ENCODE peak calls at places on chromosomes 2 and 18, in four cellular contexts. Y is pancreas; H is GM12878; C is activated T-cell treated with anti-CD3 and anti-CD28 coated beads, Interleukin-2, amount 50 U/mL, for 4 hours. I is an unnamed sample.

GRCh38 chr2:30072250-30072842 is 74.5 kb upstream of the YPEL5 start:
- ATAC-seq in Y (peak; percentile 84), H (peak; percentile 99), C (peak; percentile 80), I (peak; percentile 65)

GRCh38 chr18:77323640-77324370 is 74.2 kb downstream of the GALR1 start:
- ATAC-seq in Y (no peak), H (no peak), C (no peak), I (no peak)

GRCh38 chr2:26477911-26478253 is at the start of gene OTOF:
- ATAC-seq in Y (no peak), H (no peak), C (no peak), I (peak; percentile 60)

GRCh38 chr2:181290182-181290581 is 167.0 kb upstream of the ITGA4 start:
- ATAC-seq in Y (no peak), H (no peak), C (peak; percentile 53), I (no peak)

GRCh38 chr18:36047521-36047920 is 19.8 kb downstream of the RPRD1A start:
- ATAC-seq in Y (no peak), H (peak; percentile 66), C (no peak), I (no peak)

GRCh38 chr2:9738718-9739496 is 104.4 kb upstream of the TAF1B start:
- ATAC-seq in Y (no peak), H (peak; percentile 75), C (peak; percentile 38), I (peak; percentile 29)

GRCh38 chr2:148122788-148123187 is 101.9 kb downstream of the MBD5 start:
- ATAC-seq in Y (no peak), H (no peak), C (no peak), I (no peak)

GRCh38 chr2:36988008-36988407 is 21.7 kb upstream of the STRN start:
- ATAC-seq in Y (no peak), H (no peak), C (no peak), I (no peak)

GRCh38 chr2:173955004-173955403 is 10.2 kb downstream of the SP3 start:
- ATAC-seq in Y (no peak), H (peak; percentile 7), C (no peak), I (peak; percentile 31)

GRCh38 chr2:148653437-148653836 is 8.9 kb downstream of the EPC2 start:
- ATAC-seq in Y (no peak), H (peak; percentile 80), C (peak; percentile 61), I (no peak)

GRCh38 chr2:127355407-127356008 is 32.3 kb downstream of the MAP3K2 start:
- ATAC-seq in Y (peak; percentile 53), H (peak; percentile 90), C (peak; percentile 53), I (no peak)

GRCh38 chr18:42268793-42269192 is 313.8 kb downstream of the PIK3C3 start:
- ATAC-seq in Y (no peak), H (no peak), C (no peak), I (no peak)

GRCh38 chr2:41926614-41927580 is 120.9 kb upstream of the PKDCC start:
- ATAC-seq in Y (no peak), H (no peak), C (no peak), I (no peak)

GRCh38 chr2:3305952-3306351 is 71.7 kb downstream of the EIPR1 start:
- ATAC-seq in Y (no peak), H (no peak), C (no peak), I (no peak)

GRCh38 chr2:109591236-109591635 is 22.5 kb downstream of the SEPTIN10 start:
- ATAC-seq in Y (no peak), H (no peak), C (no peak), I (no peak)

GRCh38 chr2:143254108-143254507 is 124.9 kb downstream of the ARHGAP15 start:
- ATAC-seq in Y (no peak), H (no peak), C (no peak), I (no peak)

GRCh38 chr2:740446-741293 is 63.5 kb upstream of the TMEM18 start:
- ATAC-seq in Y (peak; percentile 46), H (peak; percentile 31), C (peak; percentile 46), I (peak; percentile 82)

GRCh38 chr2:217622664-217623063 is 380.1 kb downstream of the TNS1 start:
- ATAC-seq in Y (no peak), H (no peak), C (no peak), I (no peak)

GRCh38 chr2:231321556-231322334 is 73.8 kb upstream of the B3GNT7 start:
- ATAC-seq in Y (no peak), H (peak; percentile 74), C (no peak), I (peak; percentile 69)

I was measured in gastroesophageal sphincter.